ENCODE peak calls at places on chromosome X, in seven cellular contexts. I, Y, F, L, B, X and Q are unnamed samples.

GRCh38 chrX:17537652-17538301 is 162.8 kb downstream of the NHS start:
- DNase-seq in I (no peak), Y (no peak), F (no peak), L (no peak), B (no peak), X (no peak), Q (no peak)

GRCh38 chrX:12443534-12444098 is 305.3 kb downstream of the FRMPD4 start:
- DNase-seq in I (no peak), Y (peak), F (no peak), L (no peak), B (no peak), X (no peak), Q (no peak)

GRCh38 chrX:81377329-81377728 is 175.4 kb downstream of the SH3BGRL start:
- DNase-seq in I (no peak), Y (peak), F (peak), L (no peak), B (no peak), X (no peak), Q (no peak)

GRCh38 chrX:68989865-68990606 is 161.2 kb downstream of the EFNB1 start:
- DNase-seq in I (no peak), Y (peak), F (peak), L (no peak), B (peak), X (peak), Q (peak)

GRCh38 chrX:63561425-63561824 is 210.3 kb upstream of the SPIN4 start:
- DNase-seq in I (no peak), Y (no peak), F (no peak), L (no peak), B (no peak), X (no peak), Q (no peak)

GRCh38 chrX:134683351-134683750 is 25.1 kb upstream of the PLAC1 start:
- DNase-seq in I (no peak), Y (no peak), F (no peak), L (no peak), B (no peak), X (no peak), Q (no peak)

GRCh38 chrX:39528161-39528560 is 569.6 kb downstream of the BCOR start:
- DNase-seq in I (no peak), Y (no peak), F (no peak), L (no peak), B (no peak), X (no peak), Q (no peak)

GRCh38 chrX:42075032-42075431 is 151.7 kb upstream of the CASK start:
- DNase-seq in I (no peak), Y (no peak), F (no peak), L (no peak), B (no peak), X (no peak), Q (no peak)

GRCh38 chrX:42673411-42673810 is 104.6 kb downstream of the PPP1R2C start:
- DNase-seq in I (no peak), Y (no peak), F (peak), L (no peak), B (no peak), X (no peak), Q (no peak)

GRCh38 chrX:154544885-154545284 is 1.8 kb downstream of the G6PD start:
- DNase-seq in I (no peak), Y (no peak), F (no peak), L (no peak), B (no peak), X (no peak), Q (no peak)

GRCh38 chrX:136635235-136635634 is 12.7 kb upstream of the CD40LG start:
- DNase-seq in I (no peak), Y (no peak), F (no peak), L (no peak), B (no peak), X (no peak), Q (no peak)

GRCh38 chrX:152930516-152930915 is 32.6 kb downstream of the ZNF185 start:
- DNase-seq in I (no peak), Y (no peak), F (no peak), L (no peak), B (no peak), X (no peak), Q (no peak)

GRCh38 chrX:40182095-40182494 is 84.3 kb upstream of the BCOR start:
- DNase-seq in I (no peak), Y (no peak), F (no peak), L (no peak), B (no peak), X (no peak), Q (no peak)

GRCh38 chrX:17839269-17839668 is 21.8 kb downstream of the RAI2 start:
- DNase-seq in I (no peak), Y (no peak), F (no peak), L (no peak), B (no peak), X (no peak), Q (no peak)

GRCh38 chrX:118212817-118213183 is 96.2 kb upstream of the KLHL13 start:
- DNase-seq in I (no peak), Y (no peak), F (no peak), L (no peak), B (no peak), X (no peak), Q (no peak)

GRCh38 chrX:20435913-20436312 is 169.2 kb upstream of the RPS6KA3 start:
- DNase-seq in I (no peak), Y (no peak), F (no peak), L (no peak), B (no peak), X (no peak), Q (no peak)

GRCh38 chrX:64395568-64395929 is 297 bp upstream of the MTMR8 start:
- DNase-seq in I (no peak), Y (no peak), F (no peak), L (no peak), B (no peak), X (no peak), Q (no peak)

GRCh38 chrX:45803383-45803921 is 602.8 kb upstream of the DIPK2B start:
- DNase-seq in I (no peak), Y (peak), F (peak), L (no peak), B (no peak), X (no peak), Q (no peak)

GRCh38 chrX:131841496-131842410 is 181.3 kb upstream of the STK26 start:
- DNase-seq in I (peak), Y (peak), F (peak), L (no peak), B (no peak), X (no peak), Q (no peak)

GRCh38 chrX:46376246-46376885 is 168.9 kb downstream of the ZNF674 start:
- DNase-seq in I (peak), Y (peak), F (peak), L (no peak), B (no peak), X (no peak), Q (no peak)

GRCh38 chrX:26908218-26908617 is 554.9 kb downstream of the PPP4R3C start:
- DNase-seq in I (no peak), Y (no peak), F (no peak), L (no peak), B (no peak), X (no peak), Q (no peak)

GRCh38 chrX:108134724-108135123 is 43.1 kb downstream of the ATG4A start:
- DNase-seq in I (no peak), Y (no peak), F (no peak), L (no peak), B (no peak), X (no peak), Q (no peak)
- TF ChIP-seq CTCF in I (no peak), Y (no peak), F (peak), L (no peak), B (no peak), X (no peak), Q (no peak)

GRCh38 chrX:49842603-49843002 is 13.5 kb downstream of the PAGE4 start:
- DNase-seq in I (no peak), Y (no peak), F (no peak), L (no peak), B (no peak), X (no peak), Q (no peak)

GRCh38 chrX:49840679-49841078 is 11.6 kb downstream of the PAGE4 start:
- DNase-seq in I (no peak), Y (peak), F (peak), L (no peak), B (peak), X (peak), Q (peak)

GRCh38 chrX:49838374-49838773 is 9.3 kb downstream of the PAGE4 start:
- DNase-seq in I (peak), Y (peak), F (peak), L (no peak), B (no peak), X (peak), Q (no peak)
- TF ChIP-seq CTCF in I (no peak), Y (peak), F (peak), L (peak), B (no peak), X (peak), Q (peak)

GRCh38 chrX:97175147-97175546 is 291.4 kb downstream of the RPA4 start:
- DNase-seq in I (no peak), Y (no peak), F (no peak), L (no peak), B (no peak), X (no peak), Q (no peak)
- TF ChIP-seq CTCF in I (no peak), Y (no peak), F (no peak), L (no peak), B (no peak), X (no peak), Q (no peak)

DNA sequence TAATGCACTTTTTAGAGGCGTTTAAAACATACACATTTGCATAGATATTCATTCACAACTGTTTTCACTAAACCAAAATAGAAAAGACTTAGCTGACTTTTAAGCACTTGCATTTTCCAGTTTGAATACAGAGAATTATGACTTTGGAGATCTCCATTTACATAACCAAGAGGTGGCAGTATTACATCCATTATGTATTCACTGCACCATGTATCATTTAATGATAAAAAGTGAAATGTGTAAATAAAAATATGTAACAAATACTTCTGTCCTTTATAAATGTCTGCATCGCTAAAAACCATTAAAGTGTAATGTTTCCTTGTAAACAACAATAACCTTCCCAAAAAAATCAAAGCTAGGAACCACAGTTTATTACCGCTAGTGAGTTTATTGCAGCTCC is 413.2 kb downstream of the FGF13 start:
- DNase-seq in I (no peak), Y (no peak), F (no peak), L (no peak), B (no peak), X (no peak), Q (no peak)
- TF ChIP-seq CTCF in I (no peak), Y (no peak), F (no peak), L (no peak), B (no peak), X (no peak), Q (no peak)

DNA sequence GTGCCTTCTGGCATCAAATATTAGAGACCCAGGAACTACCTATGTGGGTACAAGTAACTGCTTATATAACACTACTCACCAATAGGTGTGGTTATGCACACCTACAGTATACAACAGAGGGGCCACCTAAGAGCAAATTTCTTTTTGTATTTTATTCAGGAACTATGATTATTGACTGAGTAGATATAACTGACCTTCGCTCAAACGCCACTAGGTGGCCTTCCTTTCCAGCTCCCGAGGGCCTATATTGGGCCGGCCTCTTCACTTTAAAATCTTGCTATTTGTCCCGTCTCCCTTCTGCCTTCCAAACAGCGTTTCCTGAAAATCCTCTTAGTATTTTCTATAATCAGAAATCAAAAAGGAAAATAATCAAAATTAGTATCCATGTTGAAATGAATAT is 19.9 kb upstream of the PABPC5 start:
- DNase-seq in I (no peak), Y (peak), F (peak), L (no peak), B (no peak), X (no peak), Q (no peak)
- TF ChIP-seq CTCF in I (no peak), Y (peak), F (peak), L (no peak), B (no peak), X (no peak), Q (peak)

DNA sequence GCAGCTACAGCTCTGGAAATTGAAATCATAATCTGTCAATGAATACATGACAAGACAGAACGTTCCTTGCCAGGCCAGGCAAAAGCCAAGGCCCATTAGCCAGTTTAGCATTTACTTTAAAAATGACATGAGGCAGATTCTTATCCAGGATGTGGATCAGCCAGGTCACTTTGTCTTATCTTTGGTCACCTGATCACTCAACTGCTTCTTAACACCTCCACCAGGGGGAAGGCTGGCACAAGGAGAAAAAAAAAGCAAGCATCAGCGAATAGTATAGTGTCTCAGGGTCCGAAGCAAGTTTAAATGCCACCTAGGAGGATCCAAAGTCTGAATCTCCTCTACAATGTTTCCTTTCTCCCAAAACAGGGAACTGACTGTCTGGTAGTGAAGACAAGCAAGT is 18.8 kb downstream of the ATP1B4 start:
- DNase-seq in I (no peak), Y (peak), F (peak), L (no peak), B (no peak), X (no peak), Q (no peak)
- TF ChIP-seq CTCF in I (no peak), Y (peak), F (peak), L (peak), B (no peak), X (no peak), Q (no peak)

GRCh38 chrX:122703762-122704161 is 480.3 kb upstream of the GRIA3 start:
- DNase-seq in I (no peak), Y (peak), F (peak), L (no peak), B (no peak), X (no peak), Q (no peak)
- TF ChIP-seq CTCF in I (no peak), Y (peak), F (peak), L (no peak), B (no peak), X (no peak), Q (no peak)

GRCh38 chrX:50081282-50081955 is 119.4 kb downstream of the AKAP4 start:
- DNase-seq in I (peak), Y (peak), F (peak), L (no peak), B (peak), X (peak), Q (no peak)
- TF ChIP-seq CTCF in I (no peak), Y (peak), F (peak), L (no peak), B (peak), X (no peak), Q (no peak)